ENCODE peak calls at places on chromosomes 2 and 18, in five cellular contexts. One of them, this sample, is unnamed.

GRCh38 chr2:16281451-16282330 is 341.3 kb downstream of the MYCN start:
- DNase-seq in iPS-NIHi11: peak
- DNase-seq in NCI-H524: peak
- DNase-seq in KBM-7: peak
- DNase-seq in omental fat pad: no peak
- DNase-seq in this sample: peak

GRCh38 chr2:231604101-231604684 is 11.5 kb downstream of the TEX44 start:
- DNase-seq in iPS-NIHi11: no peak
- DNase-seq in NCI-H524: peak
- DNase-seq in KBM-7: no peak
- DNase-seq in omental fat pad: no peak
- DNase-seq in this sample: no peak

GRCh38 chr2:223586261-223586660 is 15.9 kb downstream of the SCG2 start:
- DNase-seq in iPS-NIHi11: no peak
- DNase-seq in KBM-7: no peak
- DNase-seq in NCI-H524: peak
- DNase-seq in omental fat pad: no peak
- DNase-seq in this sample: no peak

GRCh38 chr2:189522435-189523151 is 58.0 kb downstream of the SLC40A1 start:
- DNase-seq in KBM-7: no peak
- DNase-seq in iPS-NIHi11: no peak
- DNase-seq in omental fat pad: no peak
- DNase-seq in NCI-H524: no peak
- DNase-seq in this sample: no peak

GRCh38 chr2:128603411-128603924 is 284.8 kb upstream of the HS6ST1 start:
- DNase-seq in omental fat pad: no peak
- DNase-seq in iPS-NIHi11: no peak
- DNase-seq in NCI-H524: no peak
- DNase-seq in KBM-7: no peak
- DNase-seq in this sample: no peak

GRCh38 chr18:43049021-43049420 is 66.5 kb downstream of the RIT2 start:
- DNase-seq in NCI-H524: no peak
- DNase-seq in iPS-NIHi11: no peak
- DNase-seq in KBM-7: no peak
- DNase-seq in omental fat pad: no peak
- DNase-seq in this sample: no peak

GRCh38 chr18:3722662-3723433 is 272.9 kb downstream of the TGIF1 start:
- DNase-seq in NCI-H524: no peak
- DNase-seq in omental fat pad: no peak
- DNase-seq in KBM-7: no peak
- DNase-seq in iPS-NIHi11: no peak
- DNase-seq in this sample: no peak

GRCh38 chr2:143528021-143528420 is 398.8 kb downstream of the ARHGAP15 start:
- DNase-seq in KBM-7: no peak
- DNase-seq in iPS-NIHi11: no peak
- DNase-seq in NCI-H524: no peak
- DNase-seq in omental fat pad: no peak
- DNase-seq in this sample: no peak

GRCh38 chr2:239239607-239240479 is 161.0 kb downstream of the HDAC4 start:
- DNase-seq in NCI-H524: peak
- DNase-seq in omental fat pad: no peak
- DNase-seq in iPS-NIHi11: no peak
- DNase-seq in KBM-7: peak
- DNase-seq in this sample: no peak

GRCh38 chr2:151363709-151364108 is 6.3 kb downstream of the TNFAIP6 start:
- DNase-seq in iPS-NIHi11: no peak
- DNase-seq in KBM-7: peak
- DNase-seq in NCI-H524: no peak
- DNase-seq in omental fat pad: no peak
- DNase-seq in this sample: no peak

GRCh38 chr2:239953418-239954061 is 71.6 kb downstream of the NDUFA10 start:
- DNase-seq in KBM-7: no peak
- DNase-seq in NCI-H524: no peak
- DNase-seq in iPS-NIHi11: no peak
- DNase-seq in omental fat pad: no peak
- DNase-seq in this sample: no peak

GRCh38 chr2:222554511-222554910 is 101.4 kb downstream of the FARSB start:
- DNase-seq in NCI-H524: no peak
- DNase-seq in iPS-NIHi11: no peak
- DNase-seq in omental fat pad: no peak
- DNase-seq in KBM-7: no peak
- DNase-seq in this sample: no peak

GRCh38 chr2:100730290-100730868 is 89.6 kb upstream of the NPAS2 start:
- DNase-seq in NCI-H524: peak
- DNase-seq in omental fat pad: no peak
- DNase-seq in iPS-NIHi11: peak
- DNase-seq in KBM-7: peak
- DNase-seq in this sample: peak